ENCODE peak calls at places on chromosomes 7 and 10, in seven cellular contexts. O, W, A, M, I, U and C are unnamed samples.

GRCh38 chr10:86644412-86645110 is 9.8 kb upstream of the OPN4 start:
- DNase-seq in U (no peak), O (no peak), W (no peak), M (peak), A (no peak), I (peak), C (no peak)

GRCh38 chr10:92849234-92849525 is 860 bp downstream of the EXOC6 start:
- DNase-seq in M (peak), U (no peak), O (no peak), W (no peak), I (no peak), A (no peak), C (no peak)

GRCh38 chr10:3126741-3127342 is 45.7 kb downstream of the PITRM1 start:
- DNase-seq in W (no peak), M (no peak), I (no peak), U (no peak), O (no peak), A (no peak), C (no peak)

GRCh38 chr7:2373646-2374045 is 19.0 kb downstream of the EIF3B start:
- DNase-seq in O (no peak), I (no peak), U (no peak), W (no peak), M (no peak), A (no peak), C (no peak)

GRCh38 chr10:47266602-47267001 is 33.4 kb upstream of the GDF10 start:
- DNase-seq in A (no peak), O (no peak), I (no peak), W (no peak), M (no peak), U (no peak), C (no peak)

GRCh38 chr7:106865130-106866115 is at the start of gene PIK3CG:
- DNase-seq in A (no peak), M (no peak), O (no peak), U (no peak), W (peak), I (peak), C (no peak)

GRCh38 chr7:94350729-94351128 is 44.0 kb upstream of the COL1A2 start:
- DNase-seq in W (no peak), O (no peak), I (no peak), M (no peak), A (no peak), U (no peak), C (no peak)

GRCh38 chr7:53811555-53812079 is 730.6 kb upstream of the VSTM2A start:
- DNase-seq in U (no peak), M (no peak), I (no peak), W (no peak), A (no peak), O (no peak), C (peak)

GRCh38 chr7:17396692-17397091 is 98.2 kb downstream of the AHR start:
- DNase-seq in W (no peak), M (no peak), U (no peak), A (no peak), I (no peak), O (no peak), C (no peak)

GRCh38 chr7:99839560-99840011 is 11.8 kb downstream of the CYP3A43 start:
- DNase-seq in M (no peak), W (no peak), O (peak), I (no peak), A (no peak), U (no peak), C (no peak)

GRCh38 chr10:24784061-24784460 is 60.4 kb upstream of the ARHGAP21 start:
- DNase-seq in O (no peak), U (no peak), M (no peak), I (no peak), W (no peak), A (no peak), C (no peak)

GRCh38 chr7:128884561-128885369 is 22.1 kb downstream of the ATP6V1F start:
- DNase-seq in M (no peak), A (no peak), W (no peak), I (no peak), O (no peak), U (no peak), C (no peak)

GRCh38 chr7:55133630-55134392 is 115.0 kb downstream of the EGFR start:
- DNase-seq in M (peak), O (no peak), A (peak), U (no peak), W (no peak), I (no peak), C (peak)

GRCh38 chr7:14902589-14902963 is at the start of gene DGKB:
- DNase-seq in A (no peak), U (no peak), M (peak), O (peak), W (no peak), I (no peak), C (no peak)

GRCh38 chr10:119942973-119943372 is 50.4 kb downstream of the SEC23IP start:
- DNase-seq in I (no peak), A (no peak), U (no peak), W (no peak), M (peak), O (no peak), C (no peak)

GRCh38 chr7:18494821-18495408 is 634 bp upstream of the HDAC9 start:
- DNase-seq in I (peak), M (peak), A (no peak), U (no peak), W (peak), O (peak), C (no peak)